ENCODE peak calls at places on chromosomes 5 and 9, in nine cellular contexts. One of them, this sample, is unnamed.

GRCh38 chr9:82081507-82081906 is 92.9 kb downstream of the SPATA31D1 start:
- DNase-seq in HCT116: no peak
- DNase-seq in CD4-positive, alpha-beta T cell: no peak
- DNase-seq in Karpas-422: no peak
- DNase-seq in naive thymus-derived CD4-positive, alpha-beta T cell: no peak
- DNase-seq in PC-9: no peak
- DNase-seq in PC-3: no peak
- DNase-seq in A673: no peak
- DNase-seq in Peyer's patch: no peak
- DNase-seq in this sample: no peak

GRCh38 chr5:108216890-108217289 is 165.0 kb downstream of the FBXL17 start:
- DNase-seq in HCT116: peak
- DNase-seq in CD4-positive, alpha-beta T cell: no peak
- DNase-seq in Karpas-422: no peak
- DNase-seq in naive thymus-derived CD4-positive, alpha-beta T cell: no peak
- DNase-seq in PC-9: no peak
- DNase-seq in PC-3: peak
- DNase-seq in A673: no peak
- DNase-seq in Peyer's patch: no peak
- DNase-seq in this sample: no peak

GRCh38 chr5:176979669-176980068 is 26.9 kb downstream of the UIMC1 start:
- DNase-seq in HCT116: no peak
- DNase-seq in CD4-positive, alpha-beta T cell: no peak
- DNase-seq in Karpas-422: no peak
- DNase-seq in naive thymus-derived CD4-positive, alpha-beta T cell: no peak
- DNase-seq in PC-9: no peak
- DNase-seq in PC-3: no peak
- DNase-seq in A673: no peak
- DNase-seq in Peyer's patch: no peak
- DNase-seq in this sample: no peak

GRCh38 chr5:36739751-36740221 is 133.4 kb downstream of the SLC1A3 start:
- DNase-seq in HCT116: peak
- DNase-seq in CD4-positive, alpha-beta T cell: peak
- DNase-seq in Karpas-422: peak
- DNase-seq in naive thymus-derived CD4-positive, alpha-beta T cell: peak
- DNase-seq in PC-9: peak
- DNase-seq in PC-3: peak
- DNase-seq in A673: peak
- DNase-seq in Peyer's patch: peak
- DNase-seq in this sample: no peak

GRCh38 chr5:9667906-9668305 is 37.8 kb upstream of the TAS2R1 start:
- DNase-seq in HCT116: no peak
- DNase-seq in CD4-positive, alpha-beta T cell: no peak
- DNase-seq in Karpas-422: no peak
- DNase-seq in naive thymus-derived CD4-positive, alpha-beta T cell: no peak
- DNase-seq in PC-9: no peak
- DNase-seq in PC-3: no peak
- DNase-seq in A673: no peak
- DNase-seq in Peyer's patch: no peak
- DNase-seq in this sample: no peak

GRCh38 chr9:96021616-96022444 is 146.3 kb downstream of the ERCC6L2 start:
- DNase-seq in HCT116: no peak
- DNase-seq in CD4-positive, alpha-beta T cell: no peak
- DNase-seq in Karpas-422: no peak
- DNase-seq in naive thymus-derived CD4-positive, alpha-beta T cell: no peak
- DNase-seq in PC-9: no peak
- DNase-seq in PC-3: no peak
- DNase-seq in A673: no peak
- DNase-seq in Peyer's patch: no peak
- DNase-seq in this sample: no peak

GRCh38 chr5:56815657-56816545 is 552 bp downstream of the MAP3K1 start:
- DNase-seq in HCT116: no peak
- DNase-seq in CD4-positive, alpha-beta T cell: peak
- DNase-seq in Karpas-422: peak
- DNase-seq in naive thymus-derived CD4-positive, alpha-beta T cell: peak
- DNase-seq in PC-9: peak
- DNase-seq in PC-3: no peak
- DNase-seq in A673: peak
- DNase-seq in Peyer's patch: peak
- DNase-seq in this sample: no peak

GRCh38 chr5:92145852-92146251 is 762.7 kb upstream of the ARRDC3 start:
- DNase-seq in HCT116: no peak
- DNase-seq in CD4-positive, alpha-beta T cell: no peak
- DNase-seq in Karpas-422: no peak
- DNase-seq in naive thymus-derived CD4-positive, alpha-beta T cell: no peak
- DNase-seq in PC-9: no peak
- DNase-seq in PC-3: no peak
- DNase-seq in A673: no peak
- DNase-seq in Peyer's patch: no peak
- DNase-seq in this sample: no peak

GRCh38 chr9:134494273-134494815 is 147.3 kb upstream of the COL5A1 start:
- DNase-seq in HCT116: no peak
- DNase-seq in CD4-positive, alpha-beta T cell: no peak
- DNase-seq in Karpas-422: no peak
- DNase-seq in naive thymus-derived CD4-positive, alpha-beta T cell: no peak
- DNase-seq in PC-9: no peak
- DNase-seq in PC-3: no peak
- DNase-seq in A673: no peak
- DNase-seq in Peyer's patch: no peak
- DNase-seq in this sample: no peak

GRCh38 chr9:108333406-108334031 is 522.3 kb downstream of the ACTL7B start:
- DNase-seq in HCT116: no peak
- DNase-seq in CD4-positive, alpha-beta T cell: no peak
- DNase-seq in Karpas-422: no peak
- DNase-seq in naive thymus-derived CD4-positive, alpha-beta T cell: no peak
- DNase-seq in PC-9: no peak
- DNase-seq in PC-3: no peak
- DNase-seq in A673: no peak
- DNase-seq in Peyer's patch: no peak
- DNase-seq in this sample: no peak

GRCh38 chr9:123327697-123328100 is 28.3 kb upstream of the CRB2 start:
- DNase-seq in HCT116: no peak
- DNase-seq in CD4-positive, alpha-beta T cell: no peak
- DNase-seq in Karpas-422: no peak
- DNase-seq in naive thymus-derived CD4-positive, alpha-beta T cell: no peak
- DNase-seq in PC-9: peak
- DNase-seq in PC-3: peak
- DNase-seq in A673: no peak
- DNase-seq in Peyer's patch: no peak
- DNase-seq in this sample: peak

GRCh38 chr9:26502311-26502710 is 390.3 kb downstream of the CAAP1 start:
- DNase-seq in HCT116: no peak
- DNase-seq in CD4-positive, alpha-beta T cell: no peak
- DNase-seq in Karpas-422: peak
- DNase-seq in naive thymus-derived CD4-positive, alpha-beta T cell: no peak
- DNase-seq in PC-9: no peak
- DNase-seq in PC-3: peak
- DNase-seq in A673: no peak
- DNase-seq in Peyer's patch: no peak
- DNase-seq in this sample: no peak

GRCh38 chr9:93136011-93136440 is 2.0 kb upstream of the NINJ1 start:
- DNase-seq in HCT116: no peak
- DNase-seq in CD4-positive, alpha-beta T cell: no peak
- DNase-seq in Karpas-422: no peak
- DNase-seq in naive thymus-derived CD4-positive, alpha-beta T cell: no peak
- DNase-seq in PC-9: no peak
- DNase-seq in PC-3: peak
- DNase-seq in A673: no peak
- DNase-seq in Peyer's patch: no peak
- DNase-seq in this sample: no peak

GRCh38 chr9:94801685-94802084 is 75.2 kb downstream of the AOPEP start:
- DNase-seq in HCT116: no peak
- DNase-seq in CD4-positive, alpha-beta T cell: no peak
- DNase-seq in Karpas-422: no peak
- DNase-seq in naive thymus-derived CD4-positive, alpha-beta T cell: no peak
- DNase-seq in PC-9: no peak
- DNase-seq in PC-3: no peak
- DNase-seq in A673: no peak
- DNase-seq in Peyer's patch: no peak
- DNase-seq in this sample: no peak

GRCh38 chr9:94799578-94800264 is 73.2 kb downstream of the AOPEP start:
- DNase-seq in HCT116: no peak
- DNase-seq in CD4-positive, alpha-beta T cell: no peak
- DNase-seq in Karpas-422: no peak
- DNase-seq in naive thymus-derived CD4-positive, alpha-beta T cell: no peak
- DNase-seq in PC-9: peak
- DNase-seq in PC-3: peak
- DNase-seq in A673: peak
- DNase-seq in Peyer's patch: no peak
- DNase-seq in this sample: no peak

GRCh38 chr9:94798668-94799067 is 72.2 kb downstream of the AOPEP start:
- DNase-seq in HCT116: no peak
- DNase-seq in CD4-positive, alpha-beta T cell: no peak
- DNase-seq in Karpas-422: no peak
- DNase-seq in naive thymus-derived CD4-positive, alpha-beta T cell: no peak
- DNase-seq in PC-9: no peak
- DNase-seq in PC-3: no peak
- DNase-seq in A673: no peak
- DNase-seq in Peyer's patch: no peak
- DNase-seq in this sample: no peak

GRCh38 chr9:94801242-94801641 is 74.7 kb downstream of the AOPEP start:
- DNase-seq in HCT116: no peak
- DNase-seq in CD4-positive, alpha-beta T cell: no peak
- DNase-seq in Karpas-422: no peak
- DNase-seq in naive thymus-derived CD4-positive, alpha-beta T cell: no peak
- DNase-seq in PC-9: no peak
- DNase-seq in PC-3: no peak
- DNase-seq in A673: no peak
- DNase-seq in Peyer's patch: no peak
- DNase-seq in this sample: no peak

DNA sequence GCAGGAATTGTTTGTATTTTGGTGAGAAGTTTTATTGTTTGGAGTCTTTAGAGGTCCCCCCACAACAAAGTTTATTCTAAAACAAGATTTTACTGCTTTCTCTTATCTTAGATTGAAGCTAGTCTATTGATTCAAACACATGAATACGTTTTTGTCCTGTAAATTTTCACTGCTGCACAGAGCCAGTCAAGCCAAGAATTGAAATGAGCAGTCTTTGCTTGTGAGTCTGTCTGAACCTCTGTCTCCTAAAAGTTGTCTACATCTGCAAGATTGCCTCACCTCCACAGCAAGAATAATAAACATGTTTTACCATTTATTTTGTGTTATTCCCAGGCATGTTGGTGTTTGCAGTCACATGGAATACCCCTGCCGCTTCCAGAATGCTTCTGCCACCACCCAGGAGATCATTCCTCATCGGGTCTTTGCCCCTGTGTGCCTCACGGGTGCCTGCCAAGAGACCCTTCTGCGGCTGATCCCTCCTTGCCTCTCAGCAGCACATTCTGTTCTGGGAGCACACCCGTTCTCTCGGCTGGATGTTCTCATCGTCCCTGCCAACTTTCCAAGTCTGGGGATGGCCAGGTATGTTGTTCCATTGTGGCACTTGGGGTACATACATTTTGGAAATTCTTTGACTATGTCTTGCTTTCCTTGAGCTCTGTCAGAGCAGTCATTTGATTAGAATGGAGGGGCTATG is 74.1 kb downstream of the AOPEP start:
- DNase-seq in HCT116: no peak
- DNase-seq in CD4-positive, alpha-beta T cell: no peak
- DNase-seq in Karpas-422: no peak
- DNase-seq in naive thymus-derived CD4-positive, alpha-beta T cell: no peak
- DNase-seq in PC-9: no peak
- DNase-seq in PC-3: no peak
- DNase-seq in A673: no peak
- DNase-seq in Peyer's patch: no peak
- DNase-seq in this sample: no peak
- H3K27ac ChIP-seq in HCT116: no peak
- H3K27ac ChIP-seq in CD4-positive, alpha-beta T cell: no peak
- H3K27ac ChIP-seq in Karpas-422: peak
- H3K27ac ChIP-seq in naive thymus-derived CD4-positive, alpha-beta T cell: no peak
- H3K27ac ChIP-seq in PC-9: peak
- H3K27ac ChIP-seq in PC-3: no peak
- H3K27ac ChIP-seq in A673: no peak
- H3K27ac ChIP-seq in Peyer's patch: peak
- H3K27ac ChIP-seq in this sample: peak

GRCh38 chr9:84817011-84817410 is 147.5 kb downstream of the NTRK2 start:
- DNase-seq in HCT116: no peak
- DNase-seq in CD4-positive, alpha-beta T cell: no peak
- DNase-seq in Karpas-422: no peak
- DNase-seq in naive thymus-derived CD4-positive, alpha-beta T cell: no peak
- DNase-seq in PC-9: no peak
- DNase-seq in PC-3: no peak
- DNase-seq in A673: no peak
- DNase-seq in Peyer's patch: no peak
- DNase-seq in this sample: no peak
- H3K27ac ChIP-seq in HCT116: no peak
- H3K27ac ChIP-seq in CD4-positive, alpha-beta T cell: no peak
- H3K27ac ChIP-seq in Karpas-422: no peak
- H3K27ac ChIP-seq in naive thymus-derived CD4-positive, alpha-beta T cell: no peak
- H3K27ac ChIP-seq in PC-9: no peak
- H3K27ac ChIP-seq in PC-3: no peak
- H3K27ac ChIP-seq in A673: no peak
- H3K27ac ChIP-seq in Peyer's patch: no peak
- H3K27ac ChIP-seq in this sample: no peak

GRCh38 chr5:52794519-52794918 is 6.8 kb downstream of the ITGA1 start:
- DNase-seq in HCT116: no peak
- DNase-seq in CD4-positive, alpha-beta T cell: no peak
- DNase-seq in Karpas-422: no peak
- DNase-seq in naive thymus-derived CD4-positive, alpha-beta T cell: no peak
- DNase-seq in PC-9: no peak
- DNase-seq in PC-3: no peak
- DNase-seq in A673: no peak
- DNase-seq in Peyer's patch: no peak
- DNase-seq in this sample: no peak
- H3K27ac ChIP-seq in HCT116: no peak
- H3K27ac ChIP-seq in CD4-positive, alpha-beta T cell: no peak
- H3K27ac ChIP-seq in Karpas-422: no peak
- H3K27ac ChIP-seq in naive thymus-derived CD4-positive, alpha-beta T cell: no peak
- H3K27ac ChIP-seq in PC-9: no peak
- H3K27ac ChIP-seq in PC-3: no peak
- H3K27ac ChIP-seq in A673: no peak
- H3K27ac ChIP-seq in Peyer's patch: no peak
- H3K27ac ChIP-seq in this sample: no peak

GRCh38 chr9:130311774-130312140 is 46.2 kb downstream of the HMCN2 start:
- DNase-seq in HCT116: no peak
- DNase-seq in CD4-positive, alpha-beta T cell: no peak
- DNase-seq in Karpas-422: no peak
- DNase-seq in naive thymus-derived CD4-positive, alpha-beta T cell: no peak
- DNase-seq in PC-9: no peak
- DNase-seq in PC-3: no peak
- DNase-seq in A673: no peak
- DNase-seq in Peyer's patch: no peak
- DNase-seq in this sample: no peak

GRCh38 chr9:130316406-130316805 is 50.8 kb downstream of the HMCN2 start:
- DNase-seq in HCT116: no peak
- DNase-seq in CD4-positive, alpha-beta T cell: no peak
- DNase-seq in Karpas-422: no peak
- DNase-seq in naive thymus-derived CD4-positive, alpha-beta T cell: no peak
- DNase-seq in PC-9: no peak
- DNase-seq in PC-3: no peak
- DNase-seq in A673: no peak
- DNase-seq in Peyer's patch: no peak
- DNase-seq in this sample: no peak

GRCh38 chr9:130319300-130319699 is 53.7 kb downstream of the HMCN2 start:
- DNase-seq in HCT116: no peak
- DNase-seq in CD4-positive, alpha-beta T cell: no peak
- DNase-seq in Karpas-422: no peak
- DNase-seq in naive thymus-derived CD4-positive, alpha-beta T cell: no peak
- DNase-seq in PC-9: no peak
- DNase-seq in PC-3: no peak
- DNase-seq in A673: no peak
- DNase-seq in Peyer's patch: no peak
- DNase-seq in this sample: no peak

GRCh38 chr9:130313103-130313858 is 47.7 kb downstream of the HMCN2 start:
- DNase-seq in HCT116: no peak
- DNase-seq in CD4-positive, alpha-beta T cell: no peak
- DNase-seq in Karpas-422: no peak
- DNase-seq in naive thymus-derived CD4-positive, alpha-beta T cell: no peak
- DNase-seq in PC-9: no peak
- DNase-seq in PC-3: no peak
- DNase-seq in A673: no peak
- DNase-seq in Peyer's patch: no peak
- DNase-seq in this sample: no peak

GRCh38 chr9:130315446-130316226 is 50.1 kb downstream of the HMCN2 start:
- DNase-seq in HCT116: no peak
- DNase-seq in CD4-positive, alpha-beta T cell: no peak
- DNase-seq in Karpas-422: no peak
- DNase-seq in naive thymus-derived CD4-positive, alpha-beta T cell: no peak
- DNase-seq in PC-9: no peak
- DNase-seq in PC-3: no peak
- DNase-seq in A673: no peak
- DNase-seq in Peyer's patch: no peak
- DNase-seq in this sample: no peak
- H3K27ac ChIP-seq in HCT116: no peak
- H3K27ac ChIP-seq in CD4-positive, alpha-beta T cell: no peak
- H3K27ac ChIP-seq in Karpas-422: no peak
- H3K27ac ChIP-seq in naive thymus-derived CD4-positive, alpha-beta T cell: no peak
- H3K27ac ChIP-seq in PC-9: no peak
- H3K27ac ChIP-seq in PC-3: no peak
- H3K27ac ChIP-seq in A673: no peak
- H3K27ac ChIP-seq in Peyer's patch: no peak
- H3K27ac ChIP-seq in this sample: no peak

This sample was measured in epithelial cell of prostate.